ENCODE peak calls at places on chromosome 5, in seven cellular contexts. One of them, this sample, is unnamed.

GRCh38 chr5:6732634-6733410 is 19.6 kb downstream of the TENT4A start:
- DNase-seq in hepatocyte: no peak
- DNase-seq in upper lobe of right lung: peak
- DNase-seq in PC-3: peak
- DNase-seq in tibial nerve: no peak
- DNase-seq in fibroblast of pulmonary artery: peak
- DNase-seq in cardiac muscle cell: no peak
- DNase-seq in this sample: no peak

GRCh38 chr5:60685028-60685427 is 14.9 kb downstream of the DEPDC1B start:
- DNase-seq in hepatocyte: no peak
- DNase-seq in upper lobe of right lung: no peak
- DNase-seq in PC-3: no peak
- DNase-seq in tibial nerve: no peak
- DNase-seq in fibroblast of pulmonary artery: no peak
- DNase-seq in cardiac muscle cell: no peak
- DNase-seq in this sample: no peak

GRCh38 chr5:74853256-74853655 is 12.9 kb downstream of the FAM169A start:
- DNase-seq in hepatocyte: no peak
- DNase-seq in upper lobe of right lung: no peak
- DNase-seq in PC-3: no peak
- DNase-seq in tibial nerve: no peak
- DNase-seq in fibroblast of pulmonary artery: no peak
- DNase-seq in cardiac muscle cell: no peak
- DNase-seq in this sample: no peak

GRCh38 chr5:59107692-59108091 is 524.8 kb downstream of the RAB3C start:
- DNase-seq in hepatocyte: peak
- DNase-seq in upper lobe of right lung: no peak
- DNase-seq in PC-3: no peak
- DNase-seq in tibial nerve: no peak
- DNase-seq in fibroblast of pulmonary artery: peak
- DNase-seq in cardiac muscle cell: no peak
- DNase-seq in this sample: no peak

GRCh38 chr5:172640822-172641358 is at the start of gene NEURL1B:
- DNase-seq in hepatocyte: peak
- DNase-seq in upper lobe of right lung: peak
- DNase-seq in PC-3: peak
- DNase-seq in tibial nerve: peak
- DNase-seq in fibroblast of pulmonary artery: peak
- DNase-seq in cardiac muscle cell: peak
- DNase-seq in this sample: peak

GRCh38 chr5:175517824-175518450 is 39.6 kb downstream of the SFXN1 start:
- DNase-seq in hepatocyte: peak
- DNase-seq in upper lobe of right lung: no peak
- DNase-seq in PC-3: peak
- DNase-seq in tibial nerve: no peak
- DNase-seq in fibroblast of pulmonary artery: peak
- DNase-seq in cardiac muscle cell: no peak
- DNase-seq in this sample: no peak

GRCh38 chr5:71836084-71836483 is 117.0 kb downstream of the CARTPT start:
- DNase-seq in hepatocyte: no peak
- DNase-seq in upper lobe of right lung: no peak
- DNase-seq in PC-3: peak
- DNase-seq in tibial nerve: no peak
- DNase-seq in fibroblast of pulmonary artery: peak
- DNase-seq in cardiac muscle cell: no peak
- DNase-seq in this sample: no peak

GRCh38 chr5:142700566-142700965 is 14.7 kb upstream of the FGF1 start:
- DNase-seq in hepatocyte: no peak
- DNase-seq in upper lobe of right lung: no peak
- DNase-seq in PC-3: no peak
- DNase-seq in tibial nerve: no peak
- DNase-seq in fibroblast of pulmonary artery: no peak
- DNase-seq in cardiac muscle cell: no peak
- DNase-seq in this sample: no peak

GRCh38 chr5:11904270-11904906 is at the start of gene CTNND2:
- DNase-seq in hepatocyte: peak
- DNase-seq in upper lobe of right lung: peak
- DNase-seq in PC-3: peak
- DNase-seq in tibial nerve: no peak
- DNase-seq in fibroblast of pulmonary artery: no peak
- DNase-seq in cardiac muscle cell: peak
- DNase-seq in this sample: peak

GRCh38 chr5:11912-12311 is 80.1 kb upstream of the PLEKHG4B start:
- DNase-seq in hepatocyte: no peak
- DNase-seq in upper lobe of right lung: no peak
- DNase-seq in PC-3: peak
- DNase-seq in tibial nerve: no peak
- DNase-seq in fibroblast of pulmonary artery: peak
- DNase-seq in cardiac muscle cell: peak
- DNase-seq in this sample: peak

GRCh38 chr5:5494489-5495402 is 72.3 kb downstream of the ICE1 start:
- DNase-seq in hepatocyte: peak
- DNase-seq in upper lobe of right lung: peak
- DNase-seq in PC-3: peak
- DNase-seq in tibial nerve: peak
- DNase-seq in fibroblast of pulmonary artery: peak
- DNase-seq in cardiac muscle cell: peak
- DNase-seq in this sample: peak

GRCh38 chr5:159052282-159053011 is 47.3 kb downstream of the EBF1 start:
- DNase-seq in hepatocyte: no peak
- DNase-seq in upper lobe of right lung: no peak
- DNase-seq in PC-3: no peak
- DNase-seq in tibial nerve: no peak
- DNase-seq in fibroblast of pulmonary artery: no peak
- DNase-seq in cardiac muscle cell: no peak
- DNase-seq in this sample: no peak

GRCh38 chr5:137091473-137091872 is 407.7 kb downstream of the SPOCK1 start:
- DNase-seq in hepatocyte: no peak
- DNase-seq in upper lobe of right lung: no peak
- DNase-seq in PC-3: peak
- DNase-seq in tibial nerve: no peak
- DNase-seq in fibroblast of pulmonary artery: no peak
- DNase-seq in cardiac muscle cell: no peak
- DNase-seq in this sample: no peak

GRCh38 chr5:74895906-74896305 is 29.7 kb upstream of the FAM169A start:
- DNase-seq in hepatocyte: peak
- DNase-seq in upper lobe of right lung: peak
- DNase-seq in PC-3: peak
- DNase-seq in tibial nerve: no peak
- DNase-seq in fibroblast of pulmonary artery: peak
- DNase-seq in cardiac muscle cell: no peak
- DNase-seq in this sample: no peak

GRCh38 chr5:178651046-178651810 is 24.4 kb upstream of the CLK4 start:
- DNase-seq in hepatocyte: no peak
- DNase-seq in upper lobe of right lung: no peak
- DNase-seq in PC-3: peak
- DNase-seq in tibial nerve: no peak
- DNase-seq in fibroblast of pulmonary artery: peak
- DNase-seq in cardiac muscle cell: no peak
- DNase-seq in this sample: no peak

GRCh38 chr5:107618233-107618632 is 52.5 kb downstream of the EFNA5 start:
- DNase-seq in hepatocyte: no peak
- DNase-seq in upper lobe of right lung: no peak
- DNase-seq in PC-3: no peak
- DNase-seq in tibial nerve: no peak
- DNase-seq in fibroblast of pulmonary artery: peak
- DNase-seq in cardiac muscle cell: no peak
- DNase-seq in this sample: no peak

GRCh38 chr5:123455640-123456039 is 32.4 kb upstream of the CEP120 start:
- DNase-seq in hepatocyte: no peak
- DNase-seq in upper lobe of right lung: no peak
- DNase-seq in PC-3: no peak
- DNase-seq in tibial nerve: no peak
- DNase-seq in fibroblast of pulmonary artery: no peak
- DNase-seq in cardiac muscle cell: no peak
- DNase-seq in this sample: no peak

GRCh38 chr5:73170522-73170921 is 2.5 kb upstream of the TMEM174 start:
- DNase-seq in hepatocyte: no peak
- DNase-seq in upper lobe of right lung: no peak
- DNase-seq in PC-3: peak
- DNase-seq in tibial nerve: no peak
- DNase-seq in fibroblast of pulmonary artery: peak
- DNase-seq in cardiac muscle cell: peak
- DNase-seq in this sample: no peak

GRCh38 chr5:23730023-23730422 is 222.6 kb downstream of the PRDM9 start:
- DNase-seq in hepatocyte: no peak
- DNase-seq in upper lobe of right lung: no peak
- DNase-seq in PC-3: no peak
- DNase-seq in tibial nerve: no peak
- DNase-seq in fibroblast of pulmonary artery: no peak
- DNase-seq in cardiac muscle cell: no peak
- DNase-seq in this sample: no peak

GRCh38 chr5:172150514-172151425 is 37.3 kb downstream of the STK10 start:
- DNase-seq in hepatocyte: no peak
- DNase-seq in upper lobe of right lung: peak
- DNase-seq in PC-3: no peak
- DNase-seq in tibial nerve: no peak
- DNase-seq in fibroblast of pulmonary artery: no peak
- DNase-seq in cardiac muscle cell: no peak
- DNase-seq in this sample: no peak

DNA sequence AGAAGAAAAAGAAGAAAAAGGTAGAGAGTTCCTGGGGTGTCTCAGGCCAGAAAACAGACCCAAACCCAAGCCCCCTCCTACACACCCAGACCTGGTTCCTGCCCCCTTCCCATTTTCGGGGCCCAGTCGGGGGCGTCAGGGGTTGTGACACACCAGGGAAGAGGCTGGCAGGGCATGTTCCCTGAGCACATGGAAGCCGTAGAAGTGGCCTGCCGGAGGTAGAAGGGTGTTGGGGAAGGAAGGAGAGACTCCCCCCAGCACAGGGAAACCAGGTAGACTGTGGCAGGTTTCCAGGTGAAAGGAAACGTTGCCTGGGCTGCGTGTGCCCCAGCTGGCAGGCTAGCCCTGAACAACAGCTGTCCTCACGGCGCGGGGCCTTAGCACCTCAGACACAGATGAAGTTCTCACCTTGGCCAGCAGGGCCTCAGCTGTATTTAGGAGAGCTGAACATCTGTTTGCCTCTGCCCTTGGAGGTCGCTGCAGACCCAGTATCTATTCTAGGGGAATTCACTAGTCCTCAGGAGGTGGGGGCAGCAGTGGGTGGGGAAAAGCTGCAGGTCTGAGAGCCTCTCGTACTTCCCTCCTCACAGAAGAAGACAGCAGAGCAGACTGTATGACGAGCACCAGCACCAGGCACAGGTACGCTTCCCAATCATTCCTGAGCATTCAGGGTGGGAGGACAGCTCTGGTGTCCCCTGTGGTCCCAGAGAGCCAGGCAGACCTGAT is 14.1 kb downstream of the CD74 start:
- DNase-seq in hepatocyte: no peak
- DNase-seq in upper lobe of right lung: no peak
- DNase-seq in PC-3: no peak
- DNase-seq in tibial nerve: no peak
- DNase-seq in fibroblast of pulmonary artery: no peak
- DNase-seq in cardiac muscle cell: no peak
- DNase-seq in this sample: no peak
- TF ChIP-seq CTCF in hepatocyte: no peak
- TF ChIP-seq CTCF in upper lobe of right lung: peak
- TF ChIP-seq CTCF in PC-3: peak
- TF ChIP-seq CTCF in tibial nerve: peak
- TF ChIP-seq CTCF in fibroblast of pulmonary artery: peak
- TF ChIP-seq CTCF in cardiac muscle cell: peak
- TF ChIP-seq CTCF in this sample: peak

GRCh38 chr5:28576022-28576421 is 1537.6 kb upstream of the CDH9 start:
- DNase-seq in hepatocyte: peak
- DNase-seq in upper lobe of right lung: no peak
- DNase-seq in PC-3: peak
- DNase-seq in tibial nerve: no peak
- DNase-seq in fibroblast of pulmonary artery: peak
- DNase-seq in cardiac muscle cell: peak
- DNase-seq in this sample: no peak
- TF ChIP-seq CTCF in hepatocyte: peak
- TF ChIP-seq CTCF in upper lobe of right lung: no peak
- TF ChIP-seq CTCF in PC-3: peak
- TF ChIP-seq CTCF in tibial nerve: no peak
- TF ChIP-seq CTCF in fibroblast of pulmonary artery: peak
- TF ChIP-seq CTCF in cardiac muscle cell: peak
- TF ChIP-seq CTCF in this sample: no peak

DNA sequence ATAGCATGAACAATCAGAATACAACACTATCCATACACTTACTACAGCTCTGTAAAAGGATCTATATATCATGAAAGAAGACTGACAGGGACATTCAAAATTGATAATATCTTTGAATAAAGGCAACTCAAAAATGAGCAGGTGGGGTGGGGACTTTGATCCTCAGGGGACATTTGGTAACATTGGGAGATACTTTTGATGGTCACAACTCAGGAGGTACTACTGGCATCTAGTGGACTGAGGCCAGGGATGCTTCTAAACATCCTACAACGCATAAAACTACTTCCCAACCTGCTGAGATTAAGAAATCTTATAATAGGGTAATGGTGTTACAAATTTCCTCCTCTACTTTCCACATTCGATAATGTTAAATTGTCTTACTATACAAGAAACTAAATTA is 243.9 kb downstream of the ARL15 start:
- DNase-seq in hepatocyte: no peak
- DNase-seq in upper lobe of right lung: no peak
- DNase-seq in PC-3: no peak
- DNase-seq in tibial nerve: no peak
- DNase-seq in fibroblast of pulmonary artery: no peak
- DNase-seq in cardiac muscle cell: no peak
- DNase-seq in this sample: no peak
- TF ChIP-seq CTCF in hepatocyte: no peak
- TF ChIP-seq CTCF in upper lobe of right lung: no peak
- TF ChIP-seq CTCF in PC-3: no peak
- TF ChIP-seq CTCF in tibial nerve: no peak
- TF ChIP-seq CTCF in fibroblast of pulmonary artery: no peak
- TF ChIP-seq CTCF in cardiac muscle cell: no peak
- TF ChIP-seq CTCF in this sample: no peak

DNA sequence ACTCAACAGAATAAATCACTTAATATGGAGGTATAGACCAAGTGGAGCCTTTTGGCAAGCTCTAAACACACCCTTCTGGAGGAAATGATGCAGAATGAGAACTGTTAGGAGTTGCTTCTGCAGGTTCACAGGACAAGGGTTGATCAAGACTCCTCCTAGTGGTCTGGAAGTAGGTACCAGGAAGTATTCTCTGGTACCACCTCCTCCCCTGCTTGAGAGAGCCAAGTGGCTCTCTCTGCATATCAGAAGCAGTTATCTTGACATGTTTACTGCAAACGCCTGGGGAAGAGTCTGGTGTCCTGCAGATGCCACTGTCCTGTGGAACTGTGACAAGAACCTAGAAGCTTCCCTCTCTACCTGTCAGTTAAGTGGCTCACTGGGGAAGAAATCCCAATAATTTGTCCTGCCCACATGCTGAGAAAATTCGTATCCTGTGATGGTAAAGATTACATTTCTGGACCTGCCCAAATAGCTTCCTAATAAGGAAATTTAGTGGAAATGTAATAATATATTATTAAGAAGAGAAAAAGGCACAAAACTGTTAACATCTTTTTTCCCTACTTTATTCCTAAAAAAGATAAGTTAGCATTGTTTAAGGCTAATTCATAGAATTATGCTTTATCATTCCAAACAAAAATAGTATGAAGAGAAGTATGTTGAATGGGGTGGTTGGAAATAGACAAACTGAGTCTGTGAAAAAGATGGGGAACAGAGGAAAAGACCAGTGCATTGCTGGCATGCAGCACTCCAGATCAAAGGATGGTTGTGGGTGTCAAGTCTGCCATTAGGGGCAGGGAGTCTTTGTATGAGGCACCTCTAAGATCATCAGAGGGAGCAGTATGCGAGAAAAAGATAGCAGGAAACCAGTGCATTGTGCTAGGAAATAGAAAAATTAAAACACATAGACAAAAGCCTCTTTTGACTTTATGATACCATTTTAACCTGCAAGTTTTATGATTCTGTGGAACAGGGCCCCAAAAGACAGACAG is 118.8 kb downstream of the CDC42SE2 start:
- DNase-seq in hepatocyte: peak
- DNase-seq in upper lobe of right lung: no peak
- DNase-seq in PC-3: peak
- DNase-seq in tibial nerve: no peak
- DNase-seq in fibroblast of pulmonary artery: peak
- DNase-seq in cardiac muscle cell: peak
- DNase-seq in this sample: no peak
- TF ChIP-seq CTCF in hepatocyte: peak
- TF ChIP-seq CTCF in upper lobe of right lung: peak
- TF ChIP-seq CTCF in PC-3: peak
- TF ChIP-seq CTCF in tibial nerve: no peak
- TF ChIP-seq CTCF in fibroblast of pulmonary artery: peak
- TF ChIP-seq CTCF in cardiac muscle cell: peak
- TF ChIP-seq CTCF in this sample: no peak